ENCODE peak calls at places on chromosomes 11 and 22, in eight cellular contexts. A is kidney epithelial cell, J is MCF 10A, D is body of pancreas, R is neural progenitor cell, H is breast epithelium, L is fibroblast of the aortic adventitia, Y is HFF-Myc. M is an unnamed sample.

GRCh38 chr11:19714387-19715363 is 2.0 kb downstream of the NAV2 start:
- DNase-seq in A (no peak), J (peak; percentile 72), D (peak; percentile 34), R (peak; percentile 49), H (no peak), L (peak; percentile 94), Y (no peak), M (no peak)

GRCh38 chr22:36465232-36466021 is 16.0 kb downstream of the TXN2 start:
- DNase-seq in A (peak; percentile 92), J (peak; percentile 93), D (peak; percentile 99), R (no peak), H (peak; percentile 94), L (peak; percentile 81), Y (no peak), M (no peak)

GRCh38 chr11:65111537-65112225 is at the start of gene TM7SF2:
- DNase-seq in A (no peak), J (peak; percentile 96), D (peak; percentile 99), R (peak; percentile 99), H (peak; percentile 97), L (peak; percentile 81), Y (no peak), M (peak; percentile 91)

GRCh38 chr11:12377106-12377823 is at the start of gene PARVA:
- DNase-seq in A (no peak), J (peak; percentile 66), D (peak; percentile 79), R (peak; percentile 93), H (peak; percentile 77), L (peak; percentile 82), Y (peak; percentile 35), M (peak; percentile 81)

GRCh38 chr11:40986320-40986719 is 473.1 kb downstream of the LRRC4C start:
- DNase-seq in A (no peak), J (peak; percentile 44), D (no peak), R (no peak), H (no peak), L (no peak), Y (no peak), M (no peak)

GRCh38 chr11:114366331-114367243 is 33.7 kb downstream of the C11orf71 start:
- DNase-seq in A (peak; percentile 45), J (peak; percentile 46), D (no peak), R (no peak), H (no peak), L (peak; percentile 81), Y (peak; percentile 47), M (no peak)

GRCh38 chr11:105734422-105734821 is 124.5 kb downstream of the GRIA4 start:
- DNase-seq in A (no peak), J (no peak), D (no peak), R (no peak), H (no peak), L (no peak), Y (no peak), M (no peak)

GRCh38 chr11:8220261-8221024 is 43.2 kb downstream of the LMO1 start:
- DNase-seq in A (no peak), J (no peak), D (no peak), R (no peak), H (no peak), L (no peak), Y (no peak), M (no peak)

GRCh38 chr22:49321477-49322055 is 506.1 kb downstream of the BRD1 start:
- DNase-seq in A (no peak), J (no peak), D (no peak), R (no peak), H (peak; percentile 45), L (no peak), Y (no peak), M (no peak)

GRCh38 chr22:30806391-30806861 is 111.8 kb downstream of the OSBP2 start:
- DNase-seq in A (peak; percentile 14), J (peak; percentile 88), D (no peak), R (peak; percentile 60), H (no peak), L (peak; percentile 43), Y (peak; percentile 40), M (no peak)

GRCh38 chr11:120601566-120601965 is 90.0 kb downstream of the GRIK4 start:
- DNase-seq in A (no peak), J (peak; percentile 25), D (no peak), R (no peak), H (no peak), L (no peak), Y (no peak), M (no peak)

GRCh38 chr11:79564288-79564925 is 123.6 kb upstream of the TENM4 start:
- DNase-seq in A (no peak), J (no peak), D (no peak), R (no peak), H (no peak), L (no peak), Y (no peak), M (no peak)

GRCh38 chr11:120020981-120021380 is 116.9 kb downstream of the TRIM29 start:
- DNase-seq in A (no peak), J (no peak), D (no peak), R (no peak), H (no peak), L (no peak), Y (no peak), M (no peak)

GRCh38 chr11:124482362-124483147 is 37.1 kb upstream of the OR8B8 start:
- DNase-seq in A (no peak), J (peak; percentile 51), D (no peak), R (no peak), H (no peak), L (no peak), Y (no peak), M (no peak)

GRCh38 chr11:34324466-34324865 is 33.3 kb downstream of the ABTB2 start:
- DNase-seq in A (no peak), J (no peak), D (no peak), R (no peak), H (no peak), L (no peak), Y (no peak), M (no peak)

GRCh38 chr11:123188508-123189165 is 6.4 kb downstream of the CLMP start:
- DNase-seq in A (no peak), J (peak; percentile 63), D (no peak), R (peak; percentile 64), H (no peak), L (peak; percentile 88), Y (peak; percentile 85), M (no peak)

GRCh38 chr22:30210235-30210831 is 36.2 kb downstream of the LIF start:
- DNase-seq in A (peak; percentile 69), J (peak; percentile 85), D (peak; percentile 70), R (peak; percentile 29), H (peak; percentile 57), L (peak; percentile 45), Y (no peak), M (no peak)

GRCh38 chr11:126468102-126468521 is 112.6 kb downstream of the ST3GAL4 start:
- DNase-seq in A (no peak), J (no peak), D (peak; percentile 13), R (no peak), H (no peak), L (no peak), Y (no peak), M (no peak)

GRCh38 chr11:64887757-64888405 is 9.5 kb upstream of the EHD1 start:
- DNase-seq in A (no peak), J (peak; percentile 60), D (peak; percentile 76), R (peak; percentile 91), H (peak; percentile 83), L (peak; percentile 60), Y (no peak), M (peak; percentile 75)

GRCh38 chr11:83306385-83307080 is 20.4 kb upstream of the CCDC90B start:
- DNase-seq in A (no peak), J (no peak), D (no peak), R (no peak), H (no peak), L (no peak), Y (no peak), M (no peak)

GRCh38 chr11:117255966-117256365 is 23.5 kb downstream of the RNF214 start:
- DNase-seq in A (no peak), J (no peak), D (no peak), R (no peak), H (no peak), L (no peak), Y (no peak), M (no peak)

GRCh38 chr11:28903716-28904115 is 795.5 kb downstream of the METTL15 start:
- DNase-seq in A (no peak), J (no peak), D (no peak), R (no peak), H (no peak), L (peak; percentile 34), Y (no peak), M (no peak)

GRCh38 chr11:1560618-1561251 is 11.3 kb downstream of the DUSP8 start:
- DNase-seq in A (no peak), J (no peak), D (no peak), R (no peak), H (no peak), L (no peak), Y (no peak), M (no peak)
- TF ChIP-seq CTCF in A (no peak), J (no peak), D (no peak), R (no peak), H (no peak), L (no peak), Y (no peak), M (no peak)

DNA sequence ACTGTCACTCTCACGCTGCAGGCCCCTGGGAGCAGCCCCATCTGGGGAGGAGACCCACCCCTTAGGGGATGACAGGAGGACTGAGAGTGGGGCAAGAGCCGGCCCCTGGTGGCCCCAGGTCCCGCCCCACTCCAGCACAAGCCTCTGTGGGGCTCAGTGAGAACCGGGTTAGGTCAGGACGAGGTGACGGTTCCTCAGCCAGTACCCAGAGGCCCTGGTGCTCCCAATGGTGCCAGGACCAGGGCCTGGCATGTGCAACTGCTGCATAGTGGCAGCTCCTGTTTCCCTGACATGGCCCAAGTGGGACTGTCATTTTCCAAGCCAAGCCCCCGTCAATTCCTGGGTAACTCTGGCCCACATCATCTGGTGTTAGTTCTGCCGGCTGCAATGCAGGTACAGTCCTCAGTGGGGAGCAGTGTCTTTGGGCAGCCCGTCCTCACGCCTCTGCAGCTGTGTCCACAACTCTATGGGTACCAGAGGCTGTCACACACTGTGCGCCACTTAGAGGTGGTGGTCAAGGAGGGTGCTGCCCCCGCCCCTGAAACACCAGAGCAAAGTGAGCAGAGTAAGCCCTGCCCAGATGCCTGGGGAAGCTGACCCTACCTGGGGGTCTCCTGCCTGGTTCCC is 15.9 kb downstream of the CHID1 start:
- DNase-seq in A (no peak), J (no peak), D (no peak), R (peak; percentile 38), H (no peak), L (no peak), Y (no peak), M (no peak)
- TF ChIP-seq CTCF in A (no peak), J (no peak), D (no peak), R (peak; percentile 12), H (no peak), L (no peak), Y (peak; percentile 10), M (no peak)

GRCh38 chr22:20272174-20272573 is 4.1 kb upstream of the RTN4R start:
- DNase-seq in A (no peak), J (no peak), D (no peak), R (no peak), H (no peak), L (no peak), Y (no peak), M (no peak)
- TF ChIP-seq CTCF in A (no peak), J (no peak), D (no peak), R (no peak), H (no peak), L (no peak), Y (no peak), M (no peak)

DNA sequence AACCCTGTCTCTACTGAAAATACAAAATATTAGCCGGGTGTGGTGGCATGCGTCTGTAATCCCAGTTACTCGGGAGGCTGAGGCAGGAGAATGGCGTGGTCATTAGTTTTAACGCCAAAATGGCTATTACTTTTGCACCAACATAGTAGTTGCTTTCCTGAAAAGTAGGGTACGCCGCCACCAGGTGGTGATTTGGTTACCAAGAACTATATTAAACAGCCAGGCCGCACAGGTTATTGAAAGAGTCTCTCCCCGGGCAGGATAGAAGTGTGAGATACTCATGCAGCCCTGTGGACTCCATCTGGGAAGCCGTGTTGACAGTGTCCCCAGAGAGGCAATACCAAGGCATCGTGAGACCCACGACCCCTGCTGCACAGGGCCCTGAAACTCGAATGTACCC is 24.6 kb upstream of the LRRC32 start:
- DNase-seq in A (no peak), J (no peak), D (no peak), R (no peak), H (no peak), L (no peak), Y (no peak), M (no peak)
- TF ChIP-seq CTCF in A (no peak), J (no peak), D (no peak), R (peak; percentile 27), H (no peak), L (no peak), Y (no peak), M (no peak)

M was measured in mesothelial cell of epicardium.